ENCODE peak calls at places on chromosomes 3 and 15, in eight cellular contexts. N, Q, K, D, P, B, A and H are unnamed samples.

GRCh38 chr15:38885477-38885952 is 320.9 kb upstream of the RASGRP1 start:
- DNase-seq in B (no peak), A (peak), P (peak), K (no peak), Q (no peak), N (no peak), D (no peak), H (no peak)

GRCh38 chr3:41317718-41318117 is 118.4 kb downstream of the CTNNB1 start:
- DNase-seq in D (no peak), P (peak), N (no peak), Q (no peak), A (no peak), B (peak), K (no peak), H (no peak)

GRCh38 chr3:45528429-45528828 is 66.1 kb upstream of the LIMD1 start:
- DNase-seq in P (no peak), D (no peak), K (no peak), A (no peak), B (no peak), N (no peak), Q (no peak), H (no peak)

GRCh38 chr15:57227181-57227580 is 149.1 kb upstream of the CGNL1 start:
- DNase-seq in B (no peak), D (no peak), K (no peak), P (no peak), N (no peak), A (no peak), Q (no peak), H (no peak)

GRCh38 chr3:15860014-15860934 is 62.5 kb upstream of the ANKRD28 start:
- DNase-seq in K (peak), Q (peak), N (peak), D (no peak), B (no peak), A (peak), P (peak), H (peak)

GRCh38 chr3:79200456-79200855 is 567.3 kb downstream of the ROBO1 start:
- DNase-seq in B (no peak), P (peak), A (no peak), Q (no peak), D (no peak), K (no peak), N (no peak), H (no peak)

GRCh38 chr15:74040115-74040850 is 42.1 kb downstream of the GOLGA6A start:
- DNase-seq in B (peak), D (peak), A (no peak), K (peak), N (no peak), P (peak), Q (no peak), H (no peak)

GRCh38 chr3:149783576-149783975 is 8.8 kb downstream of the ANKUB1 start:
- DNase-seq in N (no peak), D (peak), P (peak), Q (no peak), B (peak), K (no peak), A (no peak), H (no peak)

GRCh38 chr3:16288664-16289063 is 23.7 kb downstream of the OXNAD1 start:
- DNase-seq in N (no peak), K (no peak), D (no peak), P (no peak), B (no peak), Q (no peak), A (no peak), H (no peak)

DNA sequence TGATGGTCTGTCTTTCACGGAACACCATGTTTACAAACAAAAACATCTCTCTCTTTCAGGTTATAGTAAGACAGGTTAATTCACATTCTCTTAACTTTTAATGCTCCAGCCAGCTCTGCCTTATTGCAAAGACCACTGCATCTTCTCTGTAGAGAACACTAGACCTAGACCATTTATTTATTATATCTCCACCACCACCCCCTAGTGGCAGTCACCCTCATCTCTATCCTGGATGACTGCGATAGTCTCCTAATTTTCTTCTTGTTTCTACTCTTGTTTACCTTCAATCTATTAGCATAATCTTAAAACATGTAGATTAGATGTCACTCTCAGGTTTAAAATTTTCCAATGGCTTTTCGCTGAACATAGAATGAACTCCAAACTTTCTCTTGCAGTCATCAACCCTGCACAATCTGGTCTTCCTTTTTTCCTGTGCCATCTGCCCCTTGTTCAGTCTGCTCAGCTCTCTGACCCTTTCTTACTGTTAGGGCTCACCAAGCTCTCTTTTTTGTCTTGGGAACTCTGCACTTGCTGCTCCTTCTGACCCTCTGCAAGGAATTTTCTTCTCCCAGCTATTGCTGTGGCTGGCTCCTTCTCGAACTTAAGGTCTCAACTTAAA is 155.6 kb downstream of the SQOR start:
- DNase-seq in N (peak), K (no peak), B (no peak), P (peak), Q (no peak), A (no peak), D (no peak), H (peak)
- TF ChIP-seq CTCF in N (peak), K (peak), B (peak), P (peak), Q (no peak), A (peak), D (peak), H (peak)

GRCh38 chr15:65655026-65655425 is 33.3 kb downstream of the SLC24A1 start:
- DNase-seq in N (no peak), A (no peak), K (no peak), D (no peak), Q (no peak), B (no peak), P (peak), H (no peak)
- TF ChIP-seq CTCF in N (no peak), A (no peak), K (no peak), D (no peak), Q (no peak), B (no peak), P (no peak), H (no peak)

GRCh38 chr3:10780922-10781321 is 35.1 kb upstream of the SLC6A11 start:
- DNase-seq in D (no peak), P (no peak), N (no peak), A (no peak), B (no peak), Q (peak), K (no peak), H (no peak)

GRCh38 chr3:10786640-10787039 is 29.4 kb upstream of the SLC6A11 start:
- DNase-seq in Q (no peak), P (no peak), N (no peak), A (no peak), K (no peak), B (no peak), D (no peak), H (no peak)

GRCh38 chr3:10782011-10782410 is 34.0 kb upstream of the SLC6A11 start:
- DNase-seq in P (no peak), Q (no peak), B (no peak), N (no peak), D (no peak), K (no peak), A (no peak), H (no peak)

GRCh38 chr3:10780243-10780642 is 35.8 kb upstream of the SLC6A11 start:
- DNase-seq in D (no peak), P (no peak), B (no peak), N (no peak), Q (peak), K (no peak), A (no peak), H (no peak)

GRCh38 chr3:10783360-10784346 is 32.4 kb upstream of the SLC6A11 start:
- DNase-seq in D (no peak), A (no peak), N (peak), K (no peak), Q (no peak), P (peak), B (no peak), H (peak)
- TF ChIP-seq CTCF in D (peak), A (peak), N (peak), K (peak), Q (no peak), P (peak), B (peak), H (peak)

GRCh38 chr15:51117270-51117669 is 22.6 kb upstream of the TNFAIP8L3 start:
- DNase-seq in D (no peak), P (no peak), N (no peak), A (no peak), K (no peak), B (peak), Q (no peak), H (no peak)
- TF ChIP-seq CTCF in D (no peak), P (no peak), N (no peak), A (no peak), K (no peak), B (no peak), Q (no peak), H (no peak)

DNA sequence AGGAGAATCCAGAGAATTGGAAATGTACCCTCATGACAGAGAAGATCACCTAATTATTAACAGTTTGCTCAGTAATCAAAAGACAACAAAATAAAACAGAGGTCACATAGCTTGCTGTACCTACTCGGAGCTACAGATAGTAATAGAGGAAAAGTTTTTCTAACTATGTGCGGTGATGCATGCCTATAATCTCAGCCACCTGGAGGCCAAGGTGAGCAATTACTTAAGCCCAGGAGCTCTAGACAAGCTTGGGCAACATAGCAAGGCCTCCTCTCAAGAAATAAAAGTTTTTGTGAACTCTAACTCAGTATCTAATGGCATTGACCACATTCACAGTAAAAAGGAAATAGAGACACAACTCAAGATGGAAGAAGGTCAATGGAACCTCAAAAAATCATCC is 243.6 kb downstream of the ATP8B4 start:
- DNase-seq in K (no peak), P (no peak), D (no peak), A (no peak), B (no peak), N (no peak), Q (no peak), H (no peak)
- TF ChIP-seq CTCF in K (no peak), P (no peak), D (no peak), A (no peak), B (peak), N (peak), Q (no peak), H (no peak)

GRCh38 chr3:129352045-129352444 is 73.4 kb downstream of the HMCES start:
- DNase-seq in N (peak), A (no peak), B (no peak), P (no peak), D (no peak), Q (no peak), K (no peak), H (no peak)
- TF ChIP-seq CTCF in N (peak), A (no peak), B (peak), P (peak), D (no peak), Q (no peak), K (no peak), H (no peak)

GRCh38 chr15:41020829-41021228 is 67.6 kb downstream of the CHAC1 start:
- DNase-seq in K (no peak), B (no peak), Q (no peak), D (no peak), P (no peak), N (no peak), A (no peak), H (no peak)

GRCh38 chr15:41020311-41020710 is 67.0 kb downstream of the CHAC1 start:
- DNase-seq in D (no peak), N (no peak), P (no peak), K (no peak), Q (no peak), B (no peak), A (no peak), H (no peak)

GRCh38 chr15:41019174-41019573 is 65.9 kb downstream of the CHAC1 start:
- DNase-seq in B (no peak), A (no peak), D (no peak), P (no peak), Q (no peak), N (no peak), K (no peak), H (no peak)

GRCh38 chr15:41017051-41017735 is 63.9 kb downstream of the CHAC1 start:
- DNase-seq in B (no peak), Q (no peak), A (no peak), N (no peak), K (no peak), D (no peak), P (peak), H (no peak)

DNA sequence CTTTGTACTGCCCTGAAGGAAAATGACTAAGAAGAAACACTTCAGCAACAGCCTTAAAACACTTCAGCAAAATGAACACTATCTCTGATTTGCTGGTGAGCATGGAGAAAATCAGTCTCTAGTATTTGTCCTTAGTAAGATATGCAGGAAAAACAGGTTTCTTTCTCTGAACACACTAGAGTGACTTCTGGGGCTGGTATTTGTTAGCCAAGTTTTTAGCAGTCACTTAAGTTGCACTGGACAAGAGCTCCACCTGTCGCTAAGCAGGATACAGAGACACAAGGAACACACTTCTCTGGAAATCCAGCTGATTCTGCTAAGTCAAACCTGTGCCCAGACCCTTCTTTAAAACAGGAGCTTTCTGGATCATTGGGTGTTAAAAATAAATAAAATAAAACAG is 65.3 kb downstream of the CHAC1 start:
- DNase-seq in P (peak), N (no peak), Q (no peak), D (no peak), K (no peak), A (peak), B (no peak), H (no peak)
- TF ChIP-seq CTCF in P (peak), N (no peak), Q (no peak), D (peak), K (peak), A (peak), B (no peak), H (no peak)

GRCh38 chr3:142053244-142053643 is 96.1 kb downstream of the TFDP2 start:
- DNase-seq in P (no peak), B (no peak), Q (no peak), K (no peak), N (no peak), A (no peak), D (no peak), H (no peak)

GRCh38 chr3:142056656-142057330 is 92.6 kb downstream of the TFDP2 start:
- DNase-seq in B (no peak), A (no peak), D (no peak), N (no peak), Q (no peak), P (no peak), K (no peak), H (no peak)

GRCh38 chr3:142051351-142051750 is 98.0 kb downstream of the TFDP2 start:
- DNase-seq in B (no peak), K (no peak), D (no peak), A (no peak), P (no peak), Q (no peak), N (no peak), H (no peak)

GRCh38 chr3:142053835-142054234 is 95.5 kb downstream of the TFDP2 start:
- DNase-seq in D (no peak), P (no peak), K (no peak), A (no peak), Q (no peak), N (no peak), B (no peak), H (no peak)

GRCh38 chr3:142057331-142057725 is 92.0 kb downstream of the TFDP2 start:
- DNase-seq in B (no peak), D (no peak), A (no peak), N (no peak), P (no peak), Q (no peak), K (no peak), H (no peak)
- TF ChIP-seq CTCF in B (no peak), D (no peak), A (no peak), N (no peak), P (no peak), Q (no peak), K (no peak), H (no peak)

DNA sequence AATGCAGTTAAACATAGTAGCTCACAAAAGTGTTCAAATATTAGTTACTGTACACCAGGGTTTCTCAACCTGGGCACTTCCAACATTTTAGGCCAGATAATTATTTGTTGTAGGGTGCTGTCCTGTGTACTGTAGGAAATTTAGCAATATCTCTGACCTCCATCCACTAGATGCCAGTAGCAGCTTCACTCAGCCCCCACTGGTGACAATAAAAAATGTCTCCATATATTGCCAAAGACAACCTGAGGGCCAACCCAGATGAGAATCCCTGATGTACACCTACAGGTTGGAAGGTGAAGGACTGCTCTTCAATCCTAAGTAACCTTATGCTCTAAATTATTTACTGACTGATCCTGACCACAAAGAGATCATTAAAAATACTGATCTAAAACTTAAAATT is 32.4 kb downstream of the DCUN1D1 start:
- DNase-seq in Q (no peak), D (no peak), N (no peak), K (no peak), B (no peak), A (no peak), P (no peak), H (no peak)
- TF ChIP-seq CTCF in Q (no peak), D (no peak), N (no peak), K (no peak), B (no peak), A (no peak), P (no peak), H (no peak)

GRCh38 chr3:122890077-122890484 is 95.2 kb downstream of the SLC49A4 start:
- DNase-seq in Q (no peak), B (no peak), D (peak), K (peak), A (peak), P (peak), N (peak), H (peak)
- TF ChIP-seq CTCF in Q (no peak), B (no peak), D (no peak), K (no peak), A (no peak), P (no peak), N (no peak), H (no peak)